ENCODE peak calls at places on chromosomes 2 and 18, in six cellular contexts. One of them, this sample, is unnamed.

GRCh38 chr2:53422979-53423378 is 344.6 kb upstream of the CHAC2 start:
- DNase-seq in caudate nucleus: peak; percentile 18
- DNase-seq in retina: no peak
- DNase-seq in KG1: peak; percentile 11
- DNase-seq in hepatocyte: peak; percentile 49
- DNase-seq in HT1080: peak; percentile 60
- DNase-seq in this sample: no peak

GRCh38 chr2:161415467-161416293 is 417 bp upstream of the TBR1 start:
- DNase-seq in caudate nucleus: no peak
- DNase-seq in retina: no peak
- DNase-seq in KG1: peak; percentile 60
- DNase-seq in hepatocyte: no peak
- DNase-seq in HT1080: no peak
- DNase-seq in this sample: no peak

GRCh38 chr2:233355916-233356315 is 1.6 kb downstream of the DGKD start:
- DNase-seq in caudate nucleus: no peak
- DNase-seq in retina: no peak
- DNase-seq in KG1: no peak
- DNase-seq in hepatocyte: no peak
- DNase-seq in HT1080: no peak
- DNase-seq in this sample: no peak

GRCh38 chr2:163878718-163879117 is 142.9 kb upstream of the FIGN start:
- DNase-seq in caudate nucleus: no peak
- DNase-seq in retina: no peak
- DNase-seq in KG1: no peak
- DNase-seq in hepatocyte: peak; percentile 25
- DNase-seq in HT1080: peak; percentile 18
- DNase-seq in this sample: no peak

GRCh38 chr2:31108887-31109286 is 29.4 kb downstream of the GALNT14 start:
- DNase-seq in caudate nucleus: no peak
- DNase-seq in retina: no peak
- DNase-seq in KG1: no peak
- DNase-seq in hepatocyte: no peak
- DNase-seq in HT1080: peak; percentile 59
- DNase-seq in this sample: no peak

GRCh38 chr2:8906208-8906607 is 68.8 kb upstream of the KIDINS220 start:
- DNase-seq in caudate nucleus: no peak
- DNase-seq in retina: no peak
- DNase-seq in KG1: no peak
- DNase-seq in hepatocyte: no peak
- DNase-seq in HT1080: peak; percentile 85
- DNase-seq in this sample: peak; percentile 90

GRCh38 chr2:235551965-235552364 is 58.1 kb downstream of the AGAP1 start:
- DNase-seq in caudate nucleus: peak; percentile 59
- DNase-seq in retina: peak; percentile 60
- DNase-seq in KG1: no peak
- DNase-seq in hepatocyte: peak; percentile 74
- DNase-seq in HT1080: peak; percentile 71
- DNase-seq in this sample: peak; percentile 53

GRCh38 chr2:96153291-96153713 is 8.1 kb upstream of the DUSP2 start:
- DNase-seq in caudate nucleus: no peak
- DNase-seq in retina: no peak
- DNase-seq in KG1: no peak
- DNase-seq in hepatocyte: peak; percentile 13
- DNase-seq in HT1080: no peak
- DNase-seq in this sample: no peak

GRCh38 chr2:160028431-160029269 is 33.8 kb downstream of the PLA2R1 start:
- DNase-seq in caudate nucleus: no peak
- DNase-seq in retina: no peak
- DNase-seq in KG1: no peak
- DNase-seq in hepatocyte: no peak
- DNase-seq in HT1080: no peak
- DNase-seq in this sample: no peak

GRCh38 chr2:109166811-109167210 is 37.8 kb downstream of the SH3RF3 start:
- DNase-seq in caudate nucleus: no peak
- DNase-seq in retina: no peak
- DNase-seq in KG1: no peak
- DNase-seq in hepatocyte: no peak
- DNase-seq in HT1080: no peak
- DNase-seq in this sample: no peak

GRCh38 chr2:215828528-215829184 is 184.7 kb downstream of the MREG start:
- DNase-seq in caudate nucleus: peak; percentile 15
- DNase-seq in retina: no peak
- DNase-seq in KG1: no peak
- DNase-seq in hepatocyte: peak; percentile 79
- DNase-seq in HT1080: peak; percentile 58
- DNase-seq in this sample: peak; percentile 37

GRCh38 chr2:2763351-2763997 is 432.4 kb upstream of the MYT1L start:
- DNase-seq in caudate nucleus: no peak
- DNase-seq in retina: peak; percentile 36
- DNase-seq in KG1: no peak
- DNase-seq in hepatocyte: no peak
- DNase-seq in HT1080: no peak
- DNase-seq in this sample: no peak

GRCh38 chr2:138356178-138356577 is 145.4 kb upstream of the SPOPL start:
- DNase-seq in caudate nucleus: no peak
- DNase-seq in retina: peak; percentile 44
- DNase-seq in KG1: no peak
- DNase-seq in hepatocyte: peak; percentile 20
- DNase-seq in HT1080: peak; percentile 41
- DNase-seq in this sample: peak; percentile 14

GRCh38 chr2:157894694-157895450 is 18.7 kb upstream of the ACVR1 start:
- DNase-seq in caudate nucleus: no peak
- DNase-seq in retina: no peak
- DNase-seq in KG1: no peak
- DNase-seq in hepatocyte: peak; percentile 48
- DNase-seq in HT1080: peak; percentile 14
- DNase-seq in this sample: no peak

GRCh38 chr2:55952415-55952814 is 28.8 kb upstream of the EFEMP1 start:
- DNase-seq in caudate nucleus: no peak
- DNase-seq in retina: no peak
- DNase-seq in KG1: no peak
- DNase-seq in hepatocyte: no peak
- DNase-seq in HT1080: no peak
- DNase-seq in this sample: no peak

GRCh38 chr2:33030326-33030725 is 83.6 kb downstream of the LTBP1 start:
- DNase-seq in caudate nucleus: no peak
- DNase-seq in retina: no peak
- DNase-seq in KG1: no peak
- DNase-seq in hepatocyte: no peak
- DNase-seq in HT1080: no peak
- DNase-seq in this sample: no peak

GRCh38 chr2:212237350-212238095 is 301.1 kb downstream of the ERBB4 start:
- DNase-seq in caudate nucleus: no peak
- DNase-seq in retina: peak; percentile 19
- DNase-seq in KG1: no peak
- DNase-seq in hepatocyte: peak; percentile 17
- DNase-seq in HT1080: no peak
- DNase-seq in this sample: no peak

GRCh38 chr18:76491801-76492668 is 3.0 kb downstream of the ZNF516 start:
- DNase-seq in caudate nucleus: peak; percentile 77
- DNase-seq in retina: peak; percentile 84
- DNase-seq in KG1: no peak
- DNase-seq in hepatocyte: peak; percentile 55
- DNase-seq in HT1080: peak; percentile 30
- DNase-seq in this sample: peak; percentile 10

GRCh38 chr18:267380-267687 is 513 bp downstream of the THOC1 start:
- DNase-seq in caudate nucleus: no peak
- DNase-seq in retina: no peak
- DNase-seq in KG1: no peak
- DNase-seq in hepatocyte: peak; percentile 62
- DNase-seq in HT1080: no peak
- DNase-seq in this sample: peak; percentile 2

GRCh38 chr2:54775710-54776109 is 52.2 kb downstream of the EML6 start:
- DNase-seq in caudate nucleus: no peak
- DNase-seq in retina: no peak
- DNase-seq in KG1: no peak
- DNase-seq in hepatocyte: no peak
- DNase-seq in HT1080: no peak
- DNase-seq in this sample: no peak

GRCh38 chr2:144848404-144848803 is 328.5 kb upstream of the ZEB2 start:
- DNase-seq in caudate nucleus: no peak
- DNase-seq in retina: no peak
- DNase-seq in KG1: no peak
- DNase-seq in hepatocyte: no peak
- DNase-seq in HT1080: no peak
- DNase-seq in this sample: no peak

GRCh38 chr2:241907171-241907570 is 37.6 kb downstream of the RTP5 start:
- DNase-seq in caudate nucleus: no peak
- DNase-seq in retina: no peak
- DNase-seq in KG1: no peak
- DNase-seq in hepatocyte: no peak
- DNase-seq in HT1080: no peak
- DNase-seq in this sample: no peak

GRCh38 chr2:85468704-85469349 is 50.3 kb downstream of the SH2D6 start:
- DNase-seq in caudate nucleus: peak; percentile 43
- DNase-seq in retina: no peak
- DNase-seq in KG1: no peak
- DNase-seq in hepatocyte: peak; percentile 56
- DNase-seq in HT1080: no peak
- DNase-seq in this sample: peak; percentile 76